ENCODE peak calls at places on chromosomes 5 and 9, in eight cellular contexts. Y is OCI-LY7, R is fibroblast of the aortic adventitia, N is osteoblast, S is mucosa of descending colon, C is stomach, O is GM12865, P is cardiac muscle cell. D is an unnamed sample.

GRCh38 chr5:149125386-149125891 is 15.9 kb upstream of the ABLIM3 start:
- DNase-seq in R (no peak), N (peak; percentile 51), O (no peak), C (peak; percentile 52), P (peak; percentile 38), Y (no peak), S (no peak), D (peak; percentile 76)

GRCh38 chr5:151028717-151029116 is 8.3 kb downstream of the GPX3 start:
- DNase-seq in R (no peak), Y (no peak), P (no peak), S (no peak), N (no peak), C (no peak), O (no peak), D (no peak)

GRCh38 chr9:74772126-74772525 is 115.6 kb downstream of the TRPM6 start:
- DNase-seq in S (no peak), R (no peak), Y (no peak), C (no peak), P (no peak), O (no peak), N (no peak), D (no peak)

GRCh38 chr9:125241863-125242739 is 958 bp upstream of the HSPA5 start:
- DNase-seq in P (no peak), O (no peak), Y (no peak), C (peak; percentile 27), S (peak; percentile 64), R (peak; percentile 23), N (no peak), D (peak; percentile 25)

GRCh38 chr9:90009447-90009846 is 404.6 kb downstream of the GADD45G start:
- DNase-seq in Y (peak; percentile 88), O (peak; percentile 25), P (no peak), S (no peak), N (no peak), C (no peak), R (no peak), D (no peak)

GRCh38 chr5:157464518-157465171 is 4.6 kb downstream of the NIPAL4 start:
- DNase-seq in Y (no peak), O (peak; percentile 79), N (peak; percentile 86), P (no peak), R (peak; percentile 90), S (no peak), C (peak; percentile 35), D (peak; percentile 71)

GRCh38 chr9:35923598-35923926 is 14.3 kb downstream of the SPAAR start:
- DNase-seq in O (no peak), Y (no peak), R (no peak), C (no peak), N (no peak), P (no peak), S (no peak), D (no peak)

GRCh38 chr9:96215841-96216240 is 86.1 kb downstream of the HSD17B3 start:
- DNase-seq in S (no peak), R (no peak), Y (no peak), N (no peak), O (no peak), P (no peak), C (no peak), D (no peak)

GRCh38 chr5:106610041-106610440 is 1060.7 kb downstream of the EFNA5 start:
- DNase-seq in O (peak; percentile 26), Y (no peak), S (no peak), N (no peak), R (no peak), C (no peak), P (no peak), D (no peak)

GRCh38 chr5:159961176-159961689 is 45.0 kb downstream of the ADRA1B start:
- DNase-seq in Y (no peak), R (no peak), C (no peak), N (no peak), S (no peak), P (no peak), O (no peak), D (no peak)

GRCh38 chr5:159961761-159962160 is 45.5 kb downstream of the ADRA1B start:
- DNase-seq in Y (no peak), P (no peak), S (no peak), O (no peak), R (no peak), C (no peak), N (no peak), D (no peak)

GRCh38 chr5:159962214-159962613 is 45.9 kb downstream of the ADRA1B start:
- DNase-seq in N (no peak), P (no peak), S (no peak), O (no peak), C (no peak), Y (no peak), R (no peak), D (no peak)

GRCh38 chr5:159963967-159964366 is 45.0 kb upstream of the TTC1 start:
- DNase-seq in S (no peak), P (peak; percentile 13), C (no peak), R (no peak), O (no peak), Y (no peak), N (no peak), D (no peak)

DNA sequence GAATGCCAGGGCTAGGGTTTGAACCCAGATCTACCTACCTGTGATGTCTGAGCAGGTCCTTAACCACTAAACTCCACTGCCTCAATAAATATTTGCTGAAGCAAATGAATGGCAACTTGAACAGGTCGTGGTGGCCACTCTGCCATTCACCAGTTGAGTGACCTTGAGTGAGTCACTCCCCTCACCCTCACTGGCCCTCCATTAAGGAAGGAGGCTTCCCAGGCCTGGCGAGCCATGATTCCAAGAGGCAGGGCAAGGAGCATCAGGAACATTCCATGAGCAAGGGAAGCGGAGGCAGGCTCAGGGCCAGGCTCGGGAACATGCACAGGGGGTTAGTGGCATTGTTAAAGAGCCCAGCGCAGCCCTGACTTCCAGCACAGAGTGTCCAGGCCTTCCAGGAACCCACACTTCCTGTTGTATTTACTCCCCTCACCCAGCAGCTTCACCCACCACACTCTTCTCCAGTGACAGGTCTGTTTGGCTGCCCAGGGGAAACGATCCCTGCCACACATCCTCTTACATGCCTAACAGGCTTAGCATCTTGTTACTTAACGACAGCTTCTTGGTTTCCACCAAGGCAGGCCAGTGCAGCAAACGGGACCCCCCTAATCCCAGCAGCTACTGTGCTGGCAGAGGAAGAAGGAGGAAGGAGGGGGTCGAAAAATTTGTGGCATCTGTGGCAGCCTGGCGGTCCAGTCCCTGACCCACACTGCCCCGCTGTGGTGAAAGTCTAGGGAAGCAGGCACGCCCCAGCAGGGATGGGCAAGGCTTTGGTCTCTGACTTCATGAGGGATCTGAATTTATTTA is 43.7 kb upstream of the TTC1 start:
- DNase-seq in O (peak; percentile 27), N (peak; percentile 91), P (peak; percentile 78), C (peak; percentile 55), S (peak; percentile 56), Y (peak; percentile 42), R (peak; percentile 61), D (peak; percentile 76)
- TF ChIP-seq CTCF in O (peak; percentile 28), N (peak; percentile 80), P (peak; percentile 77), C (peak; percentile 47), S (peak; percentile 56), Y (peak; percentile 76), R (peak; percentile 80), D (peak; percentile 81)

GRCh38 chr5:65034782-65035181 is 266.1 kb downstream of the CWC27 start:
- DNase-seq in P (no peak), O (peak; percentile 37), C (no peak), Y (peak; percentile 85), N (no peak), S (peak; percentile 57), R (no peak), D (no peak)

GRCh38 chr5:65032250-65032649 is 263.5 kb downstream of the CWC27 start:
- DNase-seq in O (no peak), R (peak; percentile 99), Y (no peak), N (peak; percentile 96), S (no peak), P (no peak), C (no peak), D (no peak)

GRCh38 chr5:65037845-65038815 is 269.4 kb downstream of the CWC27 start:
- DNase-seq in R (no peak), Y (peak; percentile 47), N (peak; percentile 74), C (no peak), P (no peak), O (no peak), S (no peak), D (peak; percentile 42)

GRCh38 chr5:65034029-65034781 is 265.5 kb downstream of the CWC27 start:
- DNase-seq in S (peak; percentile 56), C (peak; percentile 66), Y (peak; percentile 72), R (peak; percentile 81), O (peak; percentile 50), N (no peak), P (no peak), D (no peak)

DNA sequence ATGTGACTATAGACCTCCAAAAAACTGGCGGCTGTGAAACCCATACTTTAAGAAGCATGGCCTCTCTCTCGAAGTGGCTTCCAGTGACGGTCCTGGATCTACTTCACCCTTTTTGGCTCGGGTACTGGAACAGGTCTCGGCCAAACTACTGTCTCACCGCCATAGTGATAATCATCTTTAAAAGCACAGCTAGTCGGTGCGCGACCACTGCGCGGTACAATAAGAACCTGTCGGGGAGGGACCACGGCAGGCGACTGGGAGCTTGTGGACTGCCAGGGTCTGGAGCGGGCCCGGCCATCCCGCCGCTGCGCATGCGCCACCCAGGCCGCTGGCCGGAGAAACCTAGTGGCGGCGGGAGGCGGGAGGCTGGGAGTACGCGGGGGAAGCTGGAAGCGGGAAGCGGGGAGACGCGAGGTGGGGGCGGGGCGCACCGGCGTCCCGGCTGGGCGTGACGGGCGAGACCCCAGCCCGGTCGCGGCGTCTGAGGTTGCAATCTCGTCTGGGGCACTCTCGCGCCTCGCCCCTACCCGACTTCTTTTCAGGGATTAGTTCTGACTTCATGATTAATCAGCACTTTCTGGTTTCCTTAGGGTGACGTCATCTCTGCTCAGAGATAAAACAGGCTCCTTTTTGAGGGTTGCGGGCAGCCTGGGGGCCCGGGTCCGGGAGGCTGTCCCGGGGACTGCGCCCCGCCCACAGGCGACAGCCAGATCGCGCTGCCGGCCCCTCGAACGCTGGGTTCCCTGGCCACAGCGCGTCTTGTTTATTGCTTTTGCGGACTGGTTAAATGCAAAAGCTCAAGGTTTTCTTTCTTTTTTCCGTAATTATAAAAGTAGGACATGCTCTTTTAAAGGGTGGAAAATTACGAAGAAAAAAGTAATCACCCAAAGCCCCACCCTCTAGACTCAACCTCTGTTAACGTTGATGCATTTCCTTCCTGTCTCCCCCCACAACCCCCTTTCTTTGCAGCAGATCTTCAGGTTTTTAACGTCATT is 266.8 kb downstream of the CWC27 start:
- DNase-seq in N (peak; percentile 98), S (peak; percentile 88), R (peak; percentile 96), O (peak; percentile 88), Y (peak; percentile 76), P (peak; percentile 94), C (peak; percentile 87), D (peak; percentile 93)
- TF ChIP-seq CTCF in N (no peak), S (no peak), R (no peak), O (no peak), Y (peak; percentile 29), P (no peak), C (no peak), D (no peak)

DNA sequence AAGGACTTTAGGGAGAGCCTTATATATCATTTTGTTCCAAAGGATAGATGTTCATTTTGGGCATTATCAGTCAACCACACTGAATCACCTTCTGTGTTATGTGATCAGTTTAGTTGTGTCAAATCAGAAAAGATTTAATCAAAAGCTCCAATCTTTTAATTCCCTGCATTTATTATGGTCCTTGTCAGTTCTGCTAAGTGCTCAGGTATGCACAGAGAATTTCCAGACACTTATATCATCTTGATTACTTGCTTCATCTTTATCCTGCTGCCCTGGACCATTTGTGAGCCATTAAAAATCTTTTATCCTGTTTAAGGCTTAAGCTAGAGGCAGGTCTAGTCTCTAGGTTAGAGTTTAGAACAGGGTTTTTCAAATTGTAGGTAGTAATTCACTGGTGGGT is 179.1 kb downstream of the CWC27 start:
- DNase-seq in Y (no peak), N (no peak), P (no peak), S (no peak), O (no peak), R (no peak), C (no peak), D (no peak)
- TF ChIP-seq CTCF in Y (no peak), N (no peak), P (no peak), S (no peak), O (no peak), R (no peak), C (no peak), D (no peak)

GRCh38 chr5:117261948-117262606 is 687.5 kb upstream of the SEMA6A start:
- DNase-seq in N (no peak), S (no peak), C (no peak), R (no peak), P (no peak), Y (no peak), O (no peak), D (no peak)
- TF ChIP-seq CTCF in N (no peak), S (no peak), C (no peak), R (no peak), P (no peak), Y (no peak), O (no peak), D (no peak)

D was measured in Calu3.